ENCODE peak calls at places on chromosomes 4 and X, in nine cellular contexts. K is psoas muscle; X is sigmoid colon; U is RWPE1; Z is A549; N is ascending aorta; L is MM.1S; D is CD4-positive, alpha-beta T cell; I is cardiac muscle cell. E is an unnamed sample.

GRCh38 chr4:89307446-89308160 is at the start of gene GPRIN3:
- DNase-seq in X (peak), L (peak), Z (peak), I (peak), U (no peak), K (peak), D (peak), N (peak), E (peak)

GRCh38 chr4:175542787-175543186 is 269.3 kb downstream of the GPM6A start:
- DNase-seq in Z (no peak), K (no peak), D (no peak), I (no peak), L (no peak), N (no peak), X (no peak), U (no peak), E (no peak)

GRCh38 chrX:1134976-1135375 is 77.5 kb downstream of the CRLF2 start:
- DNase-seq in U (no peak), L (no peak), X (peak), K (no peak), I (no peak), N (no peak), D (no peak), Z (no peak), E (peak)

GRCh38 chr4:150090836-150091235 is 12.6 kb downstream of the DCLK2 start:
- DNase-seq in X (no peak), I (no peak), N (no peak), L (no peak), Z (no peak), U (no peak), K (no peak), D (no peak), E (no peak)

GRCh38 chrX:108735680-108736508 is 469 bp downstream of the IRS4 start:
- DNase-seq in D (no peak), N (no peak), K (no peak), X (no peak), Z (peak), L (no peak), U (no peak), I (peak), E (no peak)

GRCh38 chr4:2934077-2934812 is 29.0 kb downstream of the NOP14 start:
- DNase-seq in I (peak), X (peak), K (peak), U (no peak), Z (peak), D (no peak), L (no peak), N (peak), E (peak)

GRCh38 chr4:38356686-38357085 is 307.3 kb upstream of the KLF3 start:
- DNase-seq in K (no peak), I (no peak), X (no peak), N (no peak), Z (no peak), L (no peak), U (no peak), D (no peak), E (no peak)

GRCh38 chr4:124318292-124318691 is 394.2 kb downstream of the ANKRD50 start:
- DNase-seq in D (no peak), I (no peak), X (no peak), U (no peak), K (no peak), N (no peak), L (no peak), Z (no peak), E (no peak)

GRCh38 chr4:109365944-109366343 is 63.5 kb upstream of the COL25A1 start:
- DNase-seq in I (no peak), L (no peak), N (no peak), D (no peak), X (no peak), K (no peak), Z (no peak), U (no peak), E (no peak)

GRCh38 chr4:38308728-38309315 is 348.6 kb downstream of the PTTG2 start:
- DNase-seq in Z (no peak), N (no peak), U (peak), L (no peak), D (no peak), X (no peak), K (no peak), I (peak), E (no peak)

GRCh38 chr4:2944091-2944482 is 19.1 kb downstream of the NOP14 start:
- DNase-seq in I (no peak), K (no peak), U (no peak), Z (no peak), N (peak), D (no peak), X (no peak), L (no peak), E (peak)

GRCh38 chr4:135408109-135408508 is 1206.5 kb upstream of the PABPC4L start:
- DNase-seq in X (no peak), Z (no peak), I (no peak), K (no peak), L (no peak), D (no peak), N (no peak), U (no peak), E (no peak)

GRCh38 chr4:119026662-119027444 is 108.8 kb upstream of the MYOZ2 start:
- DNase-seq in D (no peak), Z (peak), L (no peak), N (no peak), U (no peak), I (no peak), X (peak), K (peak), E (peak)

GRCh38 chr4:41160010-41160789 is 54.1 kb downstream of the APBB2 start:
- DNase-seq in K (peak), Z (peak), U (peak), L (no peak), D (no peak), X (no peak), N (no peak), I (peak), E (peak)

GRCh38 chrX:10231461-10231860 is 74.7 kb downstream of the CLCN4 start:
- DNase-seq in U (no peak), D (no peak), X (no peak), I (no peak), Z (no peak), K (no peak), N (no peak), L (no peak), E (no peak)

GRCh38 chr4:118973295-118973694 is 84.6 kb downstream of the SYNPO2 start:
- DNase-seq in L (no peak), K (no peak), D (no peak), Z (no peak), U (no peak), I (no peak), N (no peak), X (no peak), E (no peak)

GRCh38 chr4:22574880-22575279 is 59.0 kb upstream of the ADGRA3 start:
- DNase-seq in L (no peak), D (no peak), K (no peak), I (no peak), U (peak), N (no peak), X (no peak), Z (no peak), E (no peak)

GRCh38 chr4:46441116-46441859 is 51.4 kb upstream of the GABRA2 start:
- DNase-seq in L (no peak), I (peak), U (no peak), K (no peak), Z (no peak), X (no peak), N (no peak), D (no peak), E (no peak)

GRCh38 chrX:123731258-123731986 is 1.4 kb downstream of the THOC2 start:
- DNase-seq in Z (no peak), X (no peak), I (peak), D (no peak), N (no peak), K (no peak), U (peak), L (no peak), E (no peak)

GRCh38 chr4:174349156-174349555 is 65.4 kb downstream of the CEP44 start:
- DNase-seq in K (no peak), X (no peak), D (no peak), I (no peak), L (no peak), N (no peak), Z (no peak), U (no peak), E (no peak)

GRCh38 chr4:112748352-112748900 is 111.5 kb downstream of the LARP7 start:
- DNase-seq in I (no peak), X (no peak), D (no peak), U (no peak), L (no peak), Z (no peak), N (no peak), K (no peak), E (peak)

GRCh38 chr4:89356086-89356485 is 48.5 kb upstream of the GPRIN3 start:
- DNase-seq in K (no peak), Z (no peak), L (no peak), I (no peak), U (no peak), D (no peak), X (no peak), N (no peak), E (no peak)

GRCh38 chr4:82388405-82388804 is 14.6 kb upstream of the HNRNPD start:
- DNase-seq in L (no peak), U (no peak), Z (no peak), I (no peak), X (no peak), K (no peak), N (no peak), D (no peak), E (no peak)

GRCh38 chr4:6494431-6495295 is 22.2 kb upstream of the PPP2R2C start:
- DNase-seq in U (no peak), N (peak), D (no peak), I (no peak), X (no peak), K (no peak), L (no peak), Z (no peak), E (no peak)

GRCh38 chr4:87932718-87933136 is 42.8 kb upstream of the SPP1 start:
- DNase-seq in I (no peak), U (no peak), K (no peak), Z (no peak), L (no peak), X (no peak), N (no peak), D (no peak), E (peak)
- TF ChIP-seq CTCF in I (no peak), U (no peak), K (no peak), Z (no peak), L (no peak), X (no peak), N (no peak), D (no peak), E (no peak)

GRCh38 chr4:186144596-186145569 is 40.4 kb downstream of the FAM149A start:
- DNase-seq in X (peak), I (peak), L (peak), Z (peak), N (peak), K (peak), U (peak), D (no peak), E (peak)
- H3K27ac ChIP-seq in X (peak), I (peak), L (no peak), Z (peak), N (peak), K (peak), U (no peak), D (no peak), E (no peak)

DNA sequence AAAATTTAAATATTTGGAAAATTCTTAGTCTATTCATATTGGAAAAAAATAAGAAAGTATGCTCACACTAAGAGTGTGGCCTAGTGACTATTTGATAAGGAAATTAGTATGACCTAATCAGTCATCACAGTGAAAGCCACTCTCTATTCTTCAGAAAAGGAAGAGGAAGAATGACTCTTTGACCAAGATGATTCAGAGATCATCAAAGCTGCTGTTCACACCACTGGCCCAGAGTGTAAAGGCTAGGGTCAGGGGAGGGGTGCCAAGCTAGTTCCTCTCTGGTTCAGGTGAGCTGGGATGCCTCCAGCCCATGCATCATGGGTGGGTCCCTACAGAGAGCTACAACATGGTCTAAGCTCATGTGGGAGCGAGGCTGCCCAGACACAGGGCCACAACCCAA is 396.9 kb upstream of the NDST3 start:
- DNase-seq in I (no peak), Z (no peak), N (no peak), K (no peak), L (no peak), X (no peak), D (no peak), U (no peak), E (no peak)
- TF ChIP-seq CTCF in I (no peak), Z (no peak), N (no peak), K (no peak), L (no peak), X (no peak), D (no peak), U (no peak), E (no peak)

GRCh38 chr4:184668096-184668495 is 18.6 kb downstream of the PRIMPOL start:
- DNase-seq in L (no peak), I (no peak), K (no peak), N (no peak), U (no peak), Z (no peak), X (no peak), D (no peak), E (no peak)
- H3K27ac ChIP-seq in L (peak), I (no peak), K (no peak), N (no peak), U (no peak), Z (no peak), X (no peak), D (no peak), E (no peak)

DNA sequence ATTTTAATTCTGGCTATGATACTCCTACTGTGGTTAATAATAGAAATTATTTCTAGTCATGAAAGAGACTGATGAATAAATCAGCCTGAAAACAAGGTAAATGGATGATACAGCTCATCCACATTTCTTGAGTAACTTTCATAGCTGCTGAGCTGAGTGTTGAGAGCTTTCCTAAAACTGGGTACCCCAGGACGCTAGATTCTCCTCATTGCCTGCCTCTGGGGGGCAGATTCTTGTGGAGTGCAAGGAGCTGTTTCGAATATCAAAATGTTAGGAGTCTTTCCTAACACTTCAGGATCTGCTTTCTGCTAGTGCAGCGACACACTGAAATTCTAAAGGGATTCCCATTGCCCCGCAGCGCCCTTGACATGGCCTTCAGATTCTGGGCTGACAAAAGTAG is 2.1 kb downstream of the MND1 start:
- DNase-seq in N (no peak), X (no peak), D (no peak), K (no peak), L (no peak), U (no peak), I (peak), Z (no peak), E (peak)
- TF ChIP-seq CTCF in N (no peak), X (no peak), D (no peak), K (no peak), L (no peak), U (no peak), I (peak), Z (no peak), E (peak)

GRCh38 chrX:13165747-13166146 is 121.3 kb upstream of the FAM9C start:
- DNase-seq in Z (no peak), X (no peak), I (no peak), N (no peak), U (no peak), D (no peak), K (no peak), L (no peak), E (no peak)
- H3K27ac ChIP-seq in Z (peak), X (peak), I (no peak), N (peak), U (no peak), D (no peak), K (no peak), L (no peak), E (peak)

GRCh38 chrX:40671126-40671525 is 23.8 kb upstream of the CXorf38 start:
- DNase-seq in N (no peak), L (no peak), U (no peak), D (no peak), X (no peak), Z (no peak), I (peak), K (no peak), E (no peak)
- TF ChIP-seq CTCF in N (no peak), L (no peak), U (no peak), D (no peak), X (no peak), Z (no peak), I (no peak), K (no peak), E (peak)

GRCh38 chr4:24713604-24714003 is 81.8 kb upstream of the SOD3 start:
- DNase-seq in U (no peak), D (no peak), L (no peak), X (no peak), I (no peak), Z (no peak), K (no peak), N (no peak), E (no peak)
- H3K27ac ChIP-seq in U (no peak), D (no peak), L (no peak), X (no peak), I (no peak), Z (no peak), K (no peak), N (no peak), E (no peak)

GRCh38 chr4:80336582-80336981 is 1.1 kb downstream of the CFAP299 start:
- DNase-seq in Z (peak), X (peak), U (peak), N (no peak), L (peak), K (no peak), I (peak), D (no peak), E (peak)
- TF ChIP-seq CTCF in Z (peak), X (no peak), U (peak), N (no peak), L (peak), K (no peak), I (peak), D (no peak), E (peak)

E was measured in endodermal cell.